ENCODE peak calls at places on chromosomes 1 and 21, in seven cellular contexts. R, X, W, C, Q, Y and F are unnamed samples.

GRCh38 chr1:74712863-74713262 is 20.0 kb downstream of the CRYZ start:
- DNase-seq in R (no peak), X (peak; percentile 12), W (peak; percentile 81), C (no peak), Q (no peak), Y (peak; percentile 9), F (no peak)

GRCh38 chr1:240946926-240947325 is 335.0 kb upstream of the GREM2 start:
- DNase-seq in R (no peak), X (no peak), W (peak; percentile 12), C (no peak), Q (peak; percentile 13), Y (peak; percentile 18), F (no peak)

GRCh38 chr1:10665930-10666850 is 130.3 kb downstream of the CASZ1 start:
- DNase-seq in R (no peak), X (peak; percentile 98), W (no peak), C (peak; percentile 84), Q (peak; percentile 84), Y (no peak), F (peak; percentile 58)

GRCh38 chr1:3593745-3594144 is 17.6 kb downstream of the MEGF6 start:
- DNase-seq in R (no peak), X (no peak), W (no peak), C (no peak), Q (no peak), Y (no peak), F (no peak)

GRCh38 chr1:239922778-239923522 is 168.7 kb upstream of the FMN2 start:
- DNase-seq in R (no peak), X (no peak), W (no peak), C (no peak), Q (no peak), Y (peak; percentile 18), F (no peak)

GRCh38 chr1:29802181-29803068 is 566.1 kb downstream of the PTPRU start:
- DNase-seq in R (no peak), X (no peak), W (no peak), C (no peak), Q (no peak), Y (no peak), F (no peak)

GRCh38 chr1:114377356-114377755 is 133.6 kb downstream of the TRIM33 start:
- DNase-seq in R (no peak), X (no peak), W (no peak), C (no peak), Q (no peak), Y (no peak), F (no peak)

GRCh38 chr1:43419627-43420425 is 30.1 kb downstream of the SZT2 start:
- DNase-seq in R (no peak), X (no peak), W (no peak), C (no peak), Q (no peak), Y (no peak), F (no peak)

GRCh38 chr1:169109561-169110134 is 3.2 kb downstream of the ATP1B1 start:
- DNase-seq in R (peak; percentile 71), X (peak; percentile 83), W (peak; percentile 65), C (no peak), Q (peak; percentile 91), Y (peak; percentile 95), F (no peak)

GRCh38 chr1:108960719-108961118 is 2.6 kb downstream of the CLCC1 start:
- DNase-seq in R (no peak), X (no peak), W (no peak), C (no peak), Q (no peak), Y (no peak), F (no peak)

GRCh38 chr1:24898909-24899439 is 31.1 kb downstream of the RUNX3 start:
- DNase-seq in R (no peak), X (no peak), W (no peak), C (no peak), Q (no peak), Y (no peak), F (no peak)

GRCh38 chr1:222909586-222909985 is 94.7 kb downstream of the DISP1 start:
- DNase-seq in R (no peak), X (peak; percentile 24), W (no peak), C (peak; percentile 22), Q (peak; percentile 19), Y (peak; percentile 70), F (no peak)

GRCh38 chr1:58573705-58574591 is 3.1 kb downstream of the TACSTD2 start:
- DNase-seq in R (no peak), X (peak; percentile 39), W (no peak), C (no peak), Q (peak; percentile 85), Y (no peak), F (no peak)

GRCh38 chr1:117842408-117843170 is 86.8 kb downstream of the GDAP2 start:
- DNase-seq in R (no peak), X (peak; percentile 15), W (no peak), C (no peak), Q (no peak), Y (no peak), F (no peak)

DNA sequence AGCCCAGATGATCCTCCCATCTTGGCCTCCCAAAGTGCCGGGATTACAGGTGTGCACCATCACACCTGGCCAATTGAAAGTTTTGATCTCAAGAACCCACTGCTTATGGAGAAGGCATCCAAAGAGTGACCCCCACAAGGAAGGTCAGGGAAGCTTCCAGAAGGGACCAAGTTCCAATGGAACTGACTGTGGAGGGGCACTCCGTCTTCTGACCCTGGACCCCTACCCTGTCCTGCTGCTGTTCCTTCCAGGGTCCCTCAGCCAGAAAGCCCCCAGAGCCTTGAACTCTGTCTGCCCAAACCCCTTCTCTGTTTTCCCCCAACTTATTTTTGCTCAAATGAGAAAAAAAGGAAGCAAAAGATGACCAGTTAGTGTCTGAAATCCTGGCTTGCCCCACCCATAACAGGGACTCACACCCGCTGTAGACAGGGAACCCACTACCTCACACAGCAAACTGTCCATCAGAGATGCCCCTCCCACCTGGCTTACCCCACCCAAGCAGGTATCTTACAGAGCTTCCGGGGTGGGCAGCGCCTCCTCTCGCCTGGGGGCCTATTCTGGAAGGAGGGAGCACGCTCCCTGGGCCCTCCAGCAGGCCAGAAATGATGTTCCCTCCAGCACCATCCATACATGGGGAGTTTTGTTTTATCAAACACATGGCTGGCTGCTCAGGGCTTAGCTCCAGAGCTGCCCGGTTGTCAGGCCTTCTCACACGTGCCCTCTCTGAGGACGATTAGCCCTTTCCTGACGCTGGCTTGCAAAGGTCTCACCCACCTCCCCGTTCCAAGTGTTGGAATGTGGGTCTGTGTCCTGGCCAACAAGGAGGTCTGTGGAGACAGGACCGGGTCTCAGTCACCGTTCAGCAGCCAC is 3.1 kb upstream of the WNT3A start:
- DNase-seq in R (no peak), X (no peak), W (no peak), C (no peak), Q (no peak), Y (no peak), F (no peak)
- H3K27me3 ChIP-seq in R (peaks cover 15% of the 10 kb centered on the region), X (peaks cover 19% of the 10 kb centered on the region), W (peaks cover 7% of the 10 kb centered on the region), C (no peaks in the 10 kb centered on the region), Q (peaks cover 18% of the 10 kb centered on the region), Y (peaks cover 55% of the 10 kb centered on the region), F (peaks cover 17% of the 10 kb centered on the region)

DNA sequence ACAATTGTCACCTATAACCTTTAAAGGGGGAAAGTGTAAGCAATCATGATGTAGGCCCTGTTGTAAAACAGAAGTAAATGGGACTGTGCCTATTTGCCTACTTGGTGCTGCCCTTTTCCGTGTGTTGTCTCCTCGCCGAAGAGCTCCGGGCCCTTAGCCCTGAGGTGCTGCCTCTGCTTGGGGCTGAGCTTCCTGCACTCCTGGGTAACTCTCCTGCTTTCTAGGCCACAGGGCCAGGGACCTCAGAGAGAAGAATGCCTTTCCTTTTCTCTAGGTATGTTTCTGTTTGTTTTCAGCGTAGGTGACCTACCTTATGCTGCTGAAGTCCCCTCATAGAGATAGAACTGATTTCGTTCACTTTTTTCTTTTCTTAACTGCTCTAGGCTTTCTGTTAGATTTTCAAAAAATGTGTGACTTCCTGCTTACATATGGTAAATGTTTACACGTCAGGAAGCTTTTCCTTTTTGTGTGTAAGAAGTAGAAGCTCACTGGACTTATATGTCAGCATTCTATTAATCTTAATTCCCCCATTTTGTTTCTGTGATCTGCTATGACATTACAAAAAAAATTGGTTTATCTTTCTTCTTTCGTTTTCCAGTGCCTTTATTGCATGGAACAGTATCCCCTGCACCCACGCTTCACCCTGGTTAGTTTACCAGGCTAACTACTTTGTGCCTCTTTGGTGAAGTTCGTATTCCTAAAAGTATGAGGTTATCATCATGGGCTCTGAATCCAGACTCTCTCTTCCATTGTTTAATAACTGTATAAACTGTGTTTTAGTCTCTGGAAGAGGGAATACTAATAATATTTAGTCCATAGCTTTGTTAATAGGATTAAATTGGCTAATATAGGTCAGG is 61.7 kb downstream of the ITSN1 start:
- DNase-seq in R (no peak), X (no peak), W (no peak), C (no peak), Q (no peak), Y (no peak), F (no peak)
- H3K4me3 ChIP-seq in R (peak overlapping the region; percentile 12), X (no peak overlapping the region), W (no peak overlapping the region), C (peak overlapping the region; percentile 13), Q (no peak overlapping the region), Y (no peak overlapping the region), F (no peak overlapping the region)

DNA sequence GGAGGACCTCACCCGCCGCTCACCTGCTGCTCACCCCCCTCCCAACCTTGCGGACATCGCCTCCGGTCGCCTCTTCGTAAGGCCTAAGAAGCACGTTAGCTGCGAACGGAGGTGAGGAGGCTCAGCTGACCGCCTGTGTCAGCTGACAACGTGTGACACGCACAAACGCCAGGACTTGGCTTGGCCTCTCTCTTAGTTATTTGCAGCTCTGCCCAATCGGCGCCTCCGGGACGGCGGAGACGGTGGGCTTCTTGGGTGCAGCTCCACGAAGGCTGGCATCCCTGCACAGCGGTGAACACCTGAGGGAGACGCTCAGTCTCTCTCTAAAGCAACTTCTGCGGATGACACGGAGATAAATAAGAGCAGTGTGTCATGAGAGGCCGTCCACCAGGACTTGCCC is 319.0 kb downstream of the FAM72C start:
- DNase-seq in R (no peak), X (no peak), W (no peak), C (no peak), Q (no peak), Y (no peak), F (no peak)
- H3K27me3 ChIP-seq in R (no peaks in the 10 kb centered on the region), X (no peaks in the 10 kb centered on the region), W (no peaks in the 10 kb centered on the region), C (peaks cover 3% of the 10 kb centered on the region), Q (peaks cover 12% of the 10 kb centered on the region), Y (no peaks in the 10 kb centered on the region), F (no peaks in the 10 kb centered on the region)

GRCh38 chr1:61419681-61420080 is 305.3 kb downstream of the TM2D1 start:
- DNase-seq in R (no peak), X (no peak), W (peak; percentile 4), C (no peak), Q (no peak), Y (no peak), F (no peak)

GRCh38 chr1:61420909-61421835 is 303.8 kb downstream of the TM2D1 start:
- DNase-seq in R (no peak), X (peak; percentile 48), W (no peak), C (no peak), Q (no peak), Y (no peak), F (no peak)

GRCh38 chr1:61423643-61424042 is 301.3 kb downstream of the TM2D1 start:
- DNase-seq in R (no peak), X (no peak), W (no peak), C (no peak), Q (no peak), Y (no peak), F (no peak)

GRCh38 chr1:61419167-61419566 is 305.8 kb downstream of the TM2D1 start:
- DNase-seq in R (no peak), X (no peak), W (no peak), C (no peak), Q (no peak), Y (no peak), F (no peak)

DNA sequence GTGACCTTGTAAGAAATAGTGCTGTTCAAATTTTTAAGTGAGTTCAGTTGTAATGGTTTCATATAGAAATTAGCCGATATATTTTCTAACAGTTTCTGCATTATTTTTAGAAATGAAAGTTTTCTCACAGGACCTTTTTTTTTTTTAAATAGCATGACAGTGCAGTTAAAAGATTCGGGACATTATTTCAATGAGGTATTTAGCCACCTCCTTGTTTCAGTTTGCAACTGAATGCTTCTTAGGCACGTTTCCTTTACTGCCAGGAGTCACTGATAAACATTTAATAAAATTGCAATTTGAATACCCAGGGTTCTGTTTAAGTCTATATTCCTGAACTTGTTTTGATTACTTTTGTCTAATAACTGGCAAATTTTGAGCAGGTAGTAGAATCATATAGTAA is 304.7 kb downstream of the TM2D1 start:
- DNase-seq in R (no peak), X (no peak), W (no peak), C (no peak), Q (no peak), Y (no peak), F (no peak)
- H3K4me3 ChIP-seq in R (no peak overlapping the region), X (no peak overlapping the region), W (no peak overlapping the region), C (no peak overlapping the region), Q (no peak overlapping the region), Y (no peak overlapping the region), F (no peak overlapping the region)